ENCODE peak calls at places on chromosome 13, in six cellular contexts. One of them, this sample, is unnamed.

GRCh38 chr13:76016799-76017198 is 380.7 kb downstream of the LMO7 start:
- DNase-seq in stimulated activated naive B cell treated with anti-CD40 and anti-IgM and Interleukin-4, amounts not matched to agents 10 μg/mL and 1 μg/mL and 100 μg/mL, for 72 hours: peak
- DNase-seq in left ventricle myocardium inferior: no peak
- DNase-seq in T-helper 2 cell treated with Interferon-gamma antibody and Interleukin-4, amounts not matched to agents 5 μg/mL and 100 μg/mL, for 36 hours: no peak
- DNase-seq in NCI-H345: peak
- DNase-seq in right cardiac atrium: no peak
- DNase-seq in this sample: peak

GRCh38 chr13:111344471-111345191 is 24.2 kb downstream of the TEX29 start:
- DNase-seq in stimulated activated naive B cell treated with anti-CD40 and anti-IgM and Interleukin-4, amounts not matched to agents 10 μg/mL and 1 μg/mL and 100 μg/mL, for 72 hours: no peak
- DNase-seq in left ventricle myocardium inferior: no peak
- DNase-seq in T-helper 2 cell treated with Interferon-gamma antibody and Interleukin-4, amounts not matched to agents 5 μg/mL and 100 μg/mL, for 36 hours: no peak
- DNase-seq in NCI-H345: peak
- DNase-seq in right cardiac atrium: no peak
- DNase-seq in this sample: peak

GRCh38 chr13:79867248-79867647 is 386.3 kb downstream of the NDFIP2 start:
- DNase-seq in stimulated activated naive B cell treated with anti-CD40 and anti-IgM and Interleukin-4, amounts not matched to agents 10 μg/mL and 1 μg/mL and 100 μg/mL, for 72 hours: no peak
- DNase-seq in left ventricle myocardium inferior: no peak
- DNase-seq in T-helper 2 cell treated with Interferon-gamma antibody and Interleukin-4, amounts not matched to agents 5 μg/mL and 100 μg/mL, for 36 hours: no peak
- DNase-seq in NCI-H345: no peak
- DNase-seq in right cardiac atrium: no peak
- DNase-seq in this sample: no peak

GRCh38 chr13:36718146-36718545 is 44.3 kb downstream of the SERTM1 start:
- DNase-seq in stimulated activated naive B cell treated with anti-CD40 and anti-IgM and Interleukin-4, amounts not matched to agents 10 μg/mL and 1 μg/mL and 100 μg/mL, for 72 hours: no peak
- DNase-seq in left ventricle myocardium inferior: no peak
- DNase-seq in T-helper 2 cell treated with Interferon-gamma antibody and Interleukin-4, amounts not matched to agents 5 μg/mL and 100 μg/mL, for 36 hours: no peak
- DNase-seq in NCI-H345: no peak
- DNase-seq in right cardiac atrium: no peak
- DNase-seq in this sample: no peak

GRCh38 chr13:101570410-101570809 is 117.9 kb downstream of the ITGBL1 start:
- DNase-seq in stimulated activated naive B cell treated with anti-CD40 and anti-IgM and Interleukin-4, amounts not matched to agents 10 μg/mL and 1 μg/mL and 100 μg/mL, for 72 hours: no peak
- DNase-seq in left ventricle myocardium inferior: no peak
- DNase-seq in T-helper 2 cell treated with Interferon-gamma antibody and Interleukin-4, amounts not matched to agents 5 μg/mL and 100 μg/mL, for 36 hours: no peak
- DNase-seq in NCI-H345: no peak
- DNase-seq in right cardiac atrium: no peak
- DNase-seq in this sample: no peak

GRCh38 chr13:77374786-77375185 is 47.9 kb upstream of the MYCBP2 start:
- DNase-seq in stimulated activated naive B cell treated with anti-CD40 and anti-IgM and Interleukin-4, amounts not matched to agents 10 μg/mL and 1 μg/mL and 100 μg/mL, for 72 hours: no peak
- DNase-seq in left ventricle myocardium inferior: no peak
- DNase-seq in T-helper 2 cell treated with Interferon-gamma antibody and Interleukin-4, amounts not matched to agents 5 μg/mL and 100 μg/mL, for 36 hours: no peak
- DNase-seq in NCI-H345: no peak
- DNase-seq in right cardiac atrium: no peak
- DNase-seq in this sample: no peak

GRCh38 chr13:99582511-99582910 is 81.2 kb downstream of the TM9SF2 start:
- DNase-seq in stimulated activated naive B cell treated with anti-CD40 and anti-IgM and Interleukin-4, amounts not matched to agents 10 μg/mL and 1 μg/mL and 100 μg/mL, for 72 hours: no peak
- DNase-seq in left ventricle myocardium inferior: no peak
- DNase-seq in T-helper 2 cell treated with Interferon-gamma antibody and Interleukin-4, amounts not matched to agents 5 μg/mL and 100 μg/mL, for 36 hours: no peak
- DNase-seq in NCI-H345: no peak
- DNase-seq in right cardiac atrium: no peak
- DNase-seq in this sample: no peak

GRCh38 chr13:73740681-73741080 is 393.5 kb downstream of the KLF12 start:
- DNase-seq in stimulated activated naive B cell treated with anti-CD40 and anti-IgM and Interleukin-4, amounts not matched to agents 10 μg/mL and 1 μg/mL and 100 μg/mL, for 72 hours: no peak
- DNase-seq in left ventricle myocardium inferior: no peak
- DNase-seq in T-helper 2 cell treated with Interferon-gamma antibody and Interleukin-4, amounts not matched to agents 5 μg/mL and 100 μg/mL, for 36 hours: no peak
- DNase-seq in NCI-H345: no peak
- DNase-seq in right cardiac atrium: peak
- DNase-seq in this sample: no peak

GRCh38 chr13:101751488-101751887 is 299.0 kb downstream of the ITGBL1 start:
- DNase-seq in stimulated activated naive B cell treated with anti-CD40 and anti-IgM and Interleukin-4, amounts not matched to agents 10 μg/mL and 1 μg/mL and 100 μg/mL, for 72 hours: no peak
- DNase-seq in left ventricle myocardium inferior: no peak
- DNase-seq in T-helper 2 cell treated with Interferon-gamma antibody and Interleukin-4, amounts not matched to agents 5 μg/mL and 100 μg/mL, for 36 hours: no peak
- DNase-seq in NCI-H345: peak
- DNase-seq in right cardiac atrium: no peak
- DNase-seq in this sample: peak

This sample was measured in HEK293T.